ENCODE peak calls at places on chromosomes 2 and 18, in eight cellular contexts. S, A, R, O, F, M, Y and D are unnamed samples.

GRCh38 chr2:121608967-121609366 is 40.3 kb downstream of the CLASP1 start:
- DNase-seq in Y (no peak), F (no peak), A (no peak), S (no peak), O (no peak), R (no peak), M (no peak), D (no peak)

GRCh38 chr2:205908491-205909193 is 177.3 kb downstream of the INO80D start:
- DNase-seq in F (no peak), O (no peak), A (no peak), R (no peak), M (no peak), S (no peak), Y (peak), D (no peak)

GRCh38 chr2:174003635-174004310 is 38.6 kb upstream of the SP3 start:
- DNase-seq in F (no peak), A (no peak), Y (no peak), R (no peak), S (no peak), M (no peak), O (peak), D (no peak)

GRCh38 chr2:202042444-202042843 is 8.8 kb downstream of the FZD7 start:
- DNase-seq in F (no peak), O (no peak), S (no peak), A (no peak), R (no peak), M (no peak), Y (no peak), D (no peak)

GRCh38 chr2:170818294-170819104 is 1.8 kb downstream of the GAD1 start:
- DNase-seq in A (peak), R (no peak), F (no peak), O (no peak), M (no peak), Y (peak), S (no peak), D (no peak)

GRCh38 chr2:218485986-218486667 is 67.2 kb downstream of the VIL1 start:
- DNase-seq in F (no peak), O (no peak), A (no peak), M (no peak), S (no peak), R (no peak), Y (no peak), D (no peak)

GRCh38 chr2:2831656-2832055 is 500.6 kb upstream of the MYT1L start:
- DNase-seq in S (no peak), O (no peak), A (no peak), M (no peak), R (no peak), Y (peak), F (peak), D (no peak)

GRCh38 chr2:166373951-166374350 is 1.8 kb downstream of the SCN9A start:
- DNase-seq in R (peak), F (no peak), S (no peak), A (peak), O (no peak), Y (peak), M (no peak), D (peak)

GRCh38 chr18:45518770-45519169 is 96.5 kb upstream of the SLC14A2 start:
- DNase-seq in A (no peak), Y (peak), O (no peak), S (no peak), M (no peak), F (no peak), R (no peak), D (no peak)

GRCh38 chr2:129862668-129863067 is 116.8 kb upstream of the RAB6C start:
- DNase-seq in F (peak), M (no peak), O (no peak), R (no peak), S (no peak), Y (no peak), A (no peak), D (no peak)

GRCh38 chr2:26245810-26246209 is 1.1 kb downstream of the HADHB start:
- DNase-seq in R (peak), S (peak), F (no peak), M (no peak), Y (peak), A (no peak), O (peak), D (no peak)

GRCh38 chr2:23618696-23619530 is 233.9 kb downstream of the KLHL29 start:
- DNase-seq in M (no peak), R (no peak), O (no peak), A (no peak), Y (no peak), F (no peak), S (no peak), D (no peak)

GRCh38 chr2:180577567-180577966 is 402.8 kb upstream of the UBE2E3 start:
- DNase-seq in F (no peak), Y (no peak), O (no peak), A (peak), M (no peak), R (no peak), S (no peak), D (no peak)

GRCh38 chr18:75293591-75293990 is 83.0 kb downstream of the TSHZ1 start:
- DNase-seq in Y (peak), A (no peak), O (no peak), R (peak), F (no peak), S (no peak), M (no peak), D (no peak)

GRCh38 chr18:56021814-56022205 is 433.8 kb upstream of the TCF4 start:
- DNase-seq in A (no peak), O (no peak), F (no peak), M (no peak), Y (no peak), S (no peak), R (no peak), D (no peak)

GRCh38 chr18:34031810-34032209 is 192.9 kb downstream of the NOL4 start:
- DNase-seq in R (peak), M (no peak), O (no peak), Y (no peak), S (no peak), F (no peak), A (no peak), D (no peak)

GRCh38 chr2:96970910-96971309 is 15.5 kb downstream of the FAM178B start:
- DNase-seq in O (no peak), S (no peak), F (no peak), A (no peak), R (no peak), Y (no peak), M (no peak), D (no peak)

GRCh38 chr2:74333175-74333574 is 10.0 kb downstream of the SLC4A5 start:
- DNase-seq in F (no peak), M (no peak), O (peak), S (no peak), A (peak), Y (peak), R (peak), D (no peak)

GRCh38 chr2:180145163-180145562 is 138.1 kb upstream of the CWC22 start:
- DNase-seq in R (no peak), F (no peak), M (no peak), S (no peak), O (no peak), A (no peak), Y (no peak), D (no peak)